ENCODE peak calls at places on chromosomes 7 and 10, in seven cellular contexts. One of them, this sample, is unnamed.

GRCh38 chr7:134811798-134812197 is 32.4 kb downstream of the CALD1 start:
- DNase-seq in GM23338: no peak
- DNase-seq in aorta: no peak
- DNase-seq in colonic mucosa: no peak
- DNase-seq in IMR-90: peak; percentile 60
- DNase-seq in SJSA1: no peak
- DNase-seq in ovary: no peak
- DNase-seq in this sample: no peak

GRCh38 chr10:66283064-66283463 is 642.8 kb upstream of the LRRTM3 start:
- DNase-seq in IMR-90: no peak
- DNase-seq in aorta: no peak
- DNase-seq in SJSA1: no peak
- DNase-seq in GM23338: no peak
- DNase-seq in ovary: no peak
- DNase-seq in colonic mucosa: no peak
- DNase-seq in this sample: no peak

GRCh38 chr7:33716581-33717477 is 188.5 kb upstream of the BMPER start:
- DNase-seq in GM23338: peak; percentile 66
- DNase-seq in SJSA1: no peak
- DNase-seq in aorta: no peak
- DNase-seq in colonic mucosa: no peak
- DNase-seq in IMR-90: peak; percentile 66
- DNase-seq in ovary: no peak
- DNase-seq in this sample: no peak

GRCh38 chr10:118332948-118333710 is 9.0 kb downstream of the FAM204A start:
- DNase-seq in IMR-90: peak; percentile 5
- DNase-seq in colonic mucosa: no peak
- DNase-seq in SJSA1: no peak
- DNase-seq in ovary: no peak
- DNase-seq in aorta: no peak
- DNase-seq in GM23338: no peak
- DNase-seq in this sample: no peak

GRCh38 chr10:117163954-117164292 is 25.9 kb upstream of the VAX1 start:
- DNase-seq in SJSA1: no peak
- DNase-seq in colonic mucosa: no peak
- DNase-seq in ovary: no peak
- DNase-seq in aorta: no peak
- DNase-seq in IMR-90: no peak
- DNase-seq in GM23338: no peak
- DNase-seq in this sample: no peak

GRCh38 chr7:130732980-130733865 is 784 bp downstream of the KLF14 start:
- DNase-seq in aorta: no peak
- DNase-seq in IMR-90: peak; percentile 1
- DNase-seq in GM23338: peak; percentile 68
- DNase-seq in colonic mucosa: peak; percentile 43
- DNase-seq in SJSA1: peak; percentile 45
- DNase-seq in ovary: peak; percentile 15
- DNase-seq in this sample: no peak

GRCh38 chr7:28957064-28957821 is 887 bp downstream of the TRIL start:
- DNase-seq in aorta: peak; percentile 81
- DNase-seq in ovary: peak; percentile 25
- DNase-seq in SJSA1: no peak
- DNase-seq in IMR-90: no peak
- DNase-seq in GM23338: peak; percentile 69
- DNase-seq in colonic mucosa: peak; percentile 44
- DNase-seq in this sample: no peak

GRCh38 chr7:69638674-69639073 is 40.4 kb downstream of the AUTS2 start:
- DNase-seq in SJSA1: no peak
- DNase-seq in colonic mucosa: no peak
- DNase-seq in IMR-90: no peak
- DNase-seq in aorta: no peak
- DNase-seq in GM23338: peak; percentile 40
- DNase-seq in ovary: no peak
- DNase-seq in this sample: no peak

GRCh38 chr10:112826018-112826697 is 123.9 kb upstream of the TCF7L2 start:
- DNase-seq in IMR-90: no peak
- DNase-seq in aorta: no peak
- DNase-seq in colonic mucosa: no peak
- DNase-seq in SJSA1: no peak
- DNase-seq in ovary: no peak
- DNase-seq in GM23338: no peak
- DNase-seq in this sample: no peak

GRCh38 chr7:70627488-70627887 is 504.5 kb upstream of the GALNT17 start:
- DNase-seq in SJSA1: no peak
- DNase-seq in GM23338: no peak
- DNase-seq in IMR-90: no peak
- DNase-seq in colonic mucosa: no peak
- DNase-seq in aorta: no peak
- DNase-seq in ovary: no peak
- DNase-seq in this sample: no peak

GRCh38 chr7:96303686-96304443 is 18.0 kb downstream of the SLC25A13 start:
- DNase-seq in ovary: no peak
- DNase-seq in aorta: no peak
- DNase-seq in colonic mucosa: no peak
- DNase-seq in IMR-90: peak; percentile 74
- DNase-seq in SJSA1: no peak
- DNase-seq in GM23338: no peak
- DNase-seq in this sample: no peak

GRCh38 chr7:2717293-2717904 is 29.4 kb downstream of the AMZ1 start:
- DNase-seq in SJSA1: no peak
- DNase-seq in IMR-90: peak; percentile 62
- DNase-seq in colonic mucosa: peak; percentile 83
- DNase-seq in ovary: peak; percentile 56
- DNase-seq in GM23338: no peak
- DNase-seq in aorta: no peak
- DNase-seq in this sample: peak; percentile 67

GRCh38 chr10:104327745-104328635 is 10.3 kb downstream of the ITPRIP start:
- DNase-seq in IMR-90: peak; percentile 89
- DNase-seq in SJSA1: peak; percentile 81
- DNase-seq in GM23338: peak; percentile 44
- DNase-seq in ovary: peak; percentile 57
- DNase-seq in colonic mucosa: no peak
- DNase-seq in aorta: no peak
- DNase-seq in this sample: no peak

GRCh38 chr7:45721949-45722598 is 147.9 kb downstream of the ADCY1 start:
- DNase-seq in colonic mucosa: no peak
- DNase-seq in GM23338: peak; percentile 30
- DNase-seq in IMR-90: no peak
- DNase-seq in aorta: no peak
- DNase-seq in ovary: no peak
- DNase-seq in SJSA1: no peak
- DNase-seq in this sample: no peak

GRCh38 chr10:78203915-78204818 is 170.5 kb downstream of the RPS24 start:
- DNase-seq in GM23338: no peak
- DNase-seq in SJSA1: no peak
- DNase-seq in IMR-90: no peak
- DNase-seq in aorta: no peak
- DNase-seq in colonic mucosa: no peak
- DNase-seq in ovary: no peak
- DNase-seq in this sample: no peak

GRCh38 chr10:107873007-107873406 is 708.5 kb upstream of the SORCS1 start:
- DNase-seq in GM23338: no peak
- DNase-seq in IMR-90: no peak
- DNase-seq in ovary: no peak
- DNase-seq in aorta: no peak
- DNase-seq in colonic mucosa: no peak
- DNase-seq in SJSA1: no peak
- DNase-seq in this sample: no peak

GRCh38 chr7:66859794-66860645 is 61.0 kb upstream of the TMEM248 start:
- DNase-seq in IMR-90: peak; percentile 42
- DNase-seq in aorta: no peak
- DNase-seq in colonic mucosa: no peak
- DNase-seq in GM23338: peak; percentile 26
- DNase-seq in ovary: no peak
- DNase-seq in SJSA1: no peak
- DNase-seq in this sample: no peak

GRCh38 chr7:116955801-116956514 is 2.7 kb downstream of the ST7 start:
- DNase-seq in SJSA1: no peak
- DNase-seq in ovary: peak; percentile 14
- DNase-seq in GM23338: no peak
- DNase-seq in aorta: no peak
- DNase-seq in IMR-90: no peak
- DNase-seq in colonic mucosa: no peak
- DNase-seq in this sample: no peak

GRCh38 chr7:116955340-116955739 is 2.0 kb downstream of the ST7 start:
- DNase-seq in GM23338: no peak
- DNase-seq in ovary: no peak
- DNase-seq in aorta: no peak
- DNase-seq in colonic mucosa: no peak
- DNase-seq in IMR-90: no peak
- DNase-seq in SJSA1: no peak
- DNase-seq in this sample: no peak

GRCh38 chr7:116953372-116953726 is at the start of gene ST7:
- DNase-seq in colonic mucosa: peak; percentile 58
- DNase-seq in IMR-90: peak; percentile 68
- DNase-seq in GM23338: peak; percentile 63
- DNase-seq in ovary: peak; percentile 62
- DNase-seq in aorta: peak; percentile 89
- DNase-seq in SJSA1: peak; percentile 73
- DNase-seq in this sample: peak; percentile 49

GRCh38 chr7:116953727-116954442 is 584 bp downstream of the ST7 start:
- DNase-seq in ovary: peak; percentile 71
- DNase-seq in GM23338: peak; percentile 90
- DNase-seq in aorta: peak; percentile 85
- DNase-seq in SJSA1: peak; percentile 72
- DNase-seq in colonic mucosa: peak; percentile 56
- DNase-seq in IMR-90: peak; percentile 88
- DNase-seq in this sample: peak; percentile 10

DNA sequence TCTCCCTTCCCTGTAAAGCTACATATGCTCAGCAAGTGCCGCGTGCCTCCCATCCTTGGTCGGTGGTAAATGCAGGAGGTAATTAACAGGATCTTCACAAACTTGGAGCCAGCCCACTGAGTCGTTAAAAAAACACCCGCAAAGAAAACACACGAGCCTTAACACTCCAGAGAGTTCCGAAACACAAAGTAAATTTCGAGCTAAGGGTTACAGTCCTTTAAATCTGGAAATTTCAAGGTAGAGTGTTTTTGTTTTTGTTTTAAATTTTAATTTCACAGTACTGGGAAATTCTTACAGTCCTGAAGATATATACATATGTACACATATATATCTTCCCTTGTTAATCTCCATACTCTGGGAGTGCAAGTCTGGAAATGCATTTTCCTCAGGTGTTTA is 1.1 kb downstream of the ST7 start:
- DNase-seq in SJSA1: no peak
- DNase-seq in IMR-90: no peak
- DNase-seq in ovary: no peak
- DNase-seq in GM23338: no peak
- DNase-seq in aorta: no peak
- DNase-seq in colonic mucosa: no peak
- DNase-seq in this sample: no peak
- H3K4me3 ChIP-seq in SJSA1: peak overlapping the region; percentile 100
- H3K4me3 ChIP-seq in IMR-90: peak overlapping the region; percentile 67
- H3K4me3 ChIP-seq in ovary: peak overlapping the region; percentile 87
- H3K4me3 ChIP-seq in GM23338: peak overlapping the region; percentile 63
- H3K4me3 ChIP-seq in aorta: peak overlapping the region; percentile 99
- H3K4me3 ChIP-seq in colonic mucosa: peak overlapping the region; percentile 94
- H3K4me3 ChIP-seq in this sample: peak overlapping the region; percentile 75

DNA sequence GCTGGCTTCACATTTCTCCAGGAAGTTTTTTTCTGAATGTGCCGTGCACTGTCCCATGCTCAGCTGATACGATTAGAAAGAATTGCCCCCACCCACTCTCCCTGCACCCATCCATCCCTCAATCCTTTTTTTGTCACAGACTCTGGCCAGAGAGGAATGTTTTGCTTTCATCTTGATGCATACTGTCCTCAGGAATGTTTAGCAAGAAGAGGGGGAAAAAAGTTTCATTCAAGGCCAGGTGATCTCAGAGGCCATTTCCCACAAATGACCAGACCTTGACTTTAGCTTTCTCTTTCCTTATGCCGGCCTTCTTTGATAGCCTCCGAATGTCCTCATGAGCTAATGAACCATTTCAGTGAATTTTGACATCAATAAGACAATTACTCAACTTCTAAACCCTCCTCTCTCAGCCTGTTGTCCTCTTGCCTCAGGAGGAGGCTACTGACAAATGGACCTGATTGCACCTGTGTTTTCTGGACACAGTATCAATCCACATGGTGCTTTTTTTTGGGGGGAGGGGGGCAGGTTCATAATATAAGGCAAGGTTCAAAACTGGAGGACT is 105.0 kb upstream of the KLF6 start:
- DNase-seq in colonic mucosa: no peak
- DNase-seq in aorta: no peak
- DNase-seq in ovary: no peak
- DNase-seq in IMR-90: peak; percentile 87
- DNase-seq in SJSA1: peak; percentile 75
- DNase-seq in GM23338: peak; percentile 39
- DNase-seq in this sample: no peak
- H3K4me1 ChIP-seq in colonic mucosa: no peaks in the 10 kb centered on the region
- H3K4me1 ChIP-seq in aorta: peaks cover 5% of the 10 kb centered on the region
- H3K4me1 ChIP-seq in ovary: peaks cover 1% of the 10 kb centered on the region
- H3K4me1 ChIP-seq in IMR-90: peaks cover 42% of the 10 kb centered on the region
- H3K4me1 ChIP-seq in SJSA1: peaks cover 72% of the 10 kb centered on the region
- H3K4me1 ChIP-seq in GM23338: peaks cover 9% of the 10 kb centered on the region
- H3K4me1 ChIP-seq in this sample: peaks cover 49% of the 10 kb centered on the region

GRCh38 chr10:26728957-26729356 is 31.5 kb downstream of the PDSS1 start:
- DNase-seq in ovary: no peak
- DNase-seq in GM23338: no peak
- DNase-seq in IMR-90: no peak
- DNase-seq in colonic mucosa: no peak
- DNase-seq in SJSA1: no peak
- DNase-seq in aorta: no peak
- DNase-seq in this sample: no peak

GRCh38 chr10:26725837-26726727 is 28.6 kb downstream of the PDSS1 start:
- DNase-seq in IMR-90: peak; percentile 67
- DNase-seq in GM23338: peak; percentile 54
- DNase-seq in colonic mucosa: no peak
- DNase-seq in SJSA1: peak; percentile 55
- DNase-seq in aorta: peak; percentile 86
- DNase-seq in ovary: peak; percentile 60
- DNase-seq in this sample: peak; percentile 57

GRCh38 chr10:26727005-26727404 is 29.5 kb downstream of the PDSS1 start:
- DNase-seq in SJSA1: no peak
- DNase-seq in IMR-90: no peak
- DNase-seq in ovary: no peak
- DNase-seq in GM23338: no peak
- DNase-seq in aorta: no peak
- DNase-seq in colonic mucosa: no peak
- DNase-seq in this sample: no peak

GRCh38 chr10:26730548-26730947 is 33.0 kb downstream of the PDSS1 start:
- DNase-seq in aorta: no peak
- DNase-seq in SJSA1: no peak
- DNase-seq in GM23338: no peak
- DNase-seq in colonic mucosa: no peak
- DNase-seq in ovary: no peak
- DNase-seq in IMR-90: no peak
- DNase-seq in this sample: no peak

GRCh38 chr10:26729395-26729794 is 31.9 kb downstream of the PDSS1 start:
- DNase-seq in aorta: no peak
- DNase-seq in colonic mucosa: no peak
- DNase-seq in SJSA1: no peak
- DNase-seq in ovary: no peak
- DNase-seq in GM23338: no peak
- DNase-seq in IMR-90: no peak
- DNase-seq in this sample: no peak
- H3K36me3 ChIP-seq in aorta: no peaks in the 10 kb centered on the region
- H3K36me3 ChIP-seq in colonic mucosa: no peaks in the 10 kb centered on the region
- H3K36me3 ChIP-seq in SJSA1: peaks cover 42% of the 10 kb centered on the region
- H3K36me3 ChIP-seq in ovary: no peaks in the 10 kb centered on the region
- H3K36me3 ChIP-seq in GM23338: peaks cover 18% of the 10 kb centered on the region
- H3K36me3 ChIP-seq in IMR-90: peaks cover 16% of the 10 kb centered on the region
- H3K36me3 ChIP-seq in this sample: peaks cover 26% of the 10 kb centered on the region

GRCh38 chr7:122303522-122303970 is 1.0 kb downstream of the FEZF1 start:
- DNase-seq in GM23338: peak; percentile 59
- DNase-seq in colonic mucosa: no peak
- DNase-seq in aorta: no peak
- DNase-seq in ovary: no peak
- DNase-seq in IMR-90: no peak
- DNase-seq in SJSA1: no peak
- DNase-seq in this sample: no peak
- H3K4me3 ChIP-seq in GM23338: peak overlapping the region; percentile 74
- H3K4me3 ChIP-seq in colonic mucosa: no peak overlapping the region
- H3K4me3 ChIP-seq in aorta: no peak overlapping the region
- H3K4me3 ChIP-seq in ovary: no peak overlapping the region
- H3K4me3 ChIP-seq in IMR-90: no peak overlapping the region
- H3K4me3 ChIP-seq in SJSA1: no peak overlapping the region
- H3K4me3 ChIP-seq in this sample: no peak overlapping the region